ENCODE peak calls at places on chromosomes 2 and 18, in seven cellular contexts. Z is prostate gland, G is AG04450, B is A673, I is breast epithelium, R is fibroblast of the aortic adventitia, Y is spleen. O is an unnamed sample.

GRCh38 chr2:123777116-123777515 is 248.0 kb upstream of the CNTNAP5 start:
- DNase-seq in R (no peak), I (no peak), B (no peak), Z (no peak), Y (no peak), G (no peak), O (no peak)

GRCh38 chr2:25981596-25982272 is 563 bp downstream of the KIF3C start:
- DNase-seq in G (no peak), R (no peak), Z (no peak), I (no peak), Y (peak), B (no peak), O (no peak)

GRCh38 chr18:76502551-76502950 is 7.5 kb upstream of the ZNF516 start:
- DNase-seq in Y (no peak), B (no peak), G (no peak), Z (no peak), I (no peak), R (no peak), O (no peak)

GRCh38 chr2:50649626-50650397 is 382.1 kb downstream of the NRXN1 start:
- DNase-seq in G (peak), B (no peak), R (no peak), Z (peak), I (no peak), Y (no peak), O (no peak)

GRCh38 chr2:27916293-27917015 is 25.9 kb downstream of the BABAM2 start:
- DNase-seq in R (no peak), B (no peak), Y (no peak), G (no peak), I (no peak), Z (no peak), O (no peak)

GRCh38 chr2:67895171-67895941 is 167.4 kb downstream of the C1D start:
- DNase-seq in Z (no peak), R (no peak), B (no peak), Y (no peak), G (no peak), I (no peak), O (peak)

GRCh38 chr2:109348645-109349554 is 219.9 kb downstream of the SH3RF3 start:
- DNase-seq in Y (no peak), I (no peak), B (no peak), R (no peak), G (no peak), Z (no peak), O (no peak)

GRCh38 chr2:235955664-235956063 is 212.5 kb downstream of the GBX2 start:
- DNase-seq in Z (no peak), R (no peak), Y (no peak), G (no peak), B (no peak), I (no peak), O (no peak)

GRCh38 chr2:205754924-205755321 is 72.6 kb downstream of the NRP2 start:
- DNase-seq in Y (no peak), B (no peak), R (peak), I (no peak), G (no peak), Z (no peak), O (peak)

GRCh38 chr2:113078350-113078839 is 10.6 kb downstream of the IL1F10 start:
- DNase-seq in Y (no peak), R (peak), Z (peak), I (no peak), G (no peak), B (peak), O (peak)
- H3K4me3 ChIP-seq in Y (no peak), R (no peak), Z (no peak), I (no peak), G (no peak), B (no peak), O (no peak)

GRCh38 chr2:148578493-148578884 is 66.1 kb upstream of the EPC2 start:
- DNase-seq in I (no peak), B (no peak), R (no peak), Z (no peak), G (no peak), Y (no peak), O (no peak)

GRCh38 chr2:148586528-148587128 is 57.9 kb upstream of the EPC2 start:
- DNase-seq in R (no peak), Y (no peak), I (no peak), Z (no peak), B (no peak), G (no peak), O (no peak)

GRCh38 chr2:148577845-148578492 is 66.6 kb upstream of the EPC2 start:
- DNase-seq in R (no peak), B (no peak), Z (no peak), Y (no peak), I (no peak), G (no peak), O (no peak)

GRCh38 chr2:148582679-148583511 is 61.7 kb upstream of the EPC2 start:
- DNase-seq in Z (no peak), Y (no peak), G (no peak), I (no peak), R (peak), B (no peak), O (no peak)
- TF ChIP-seq CTCF in Z (no peak), Y (no peak), G (no peak), I (no peak), R (no peak), B (no peak), O (no peak)

GRCh38 chr2:9236867-9237266 is 30.3 kb downstream of the ASAP2 start:
- DNase-seq in B (no peak), R (no peak), Z (no peak), I (no peak), G (no peak), Y (no peak), O (no peak)
- H3K4me3 ChIP-seq in B (no peak), R (peak), Z (no peak), I (no peak), G (no peak), Y (no peak), O (no peak)

DNA sequence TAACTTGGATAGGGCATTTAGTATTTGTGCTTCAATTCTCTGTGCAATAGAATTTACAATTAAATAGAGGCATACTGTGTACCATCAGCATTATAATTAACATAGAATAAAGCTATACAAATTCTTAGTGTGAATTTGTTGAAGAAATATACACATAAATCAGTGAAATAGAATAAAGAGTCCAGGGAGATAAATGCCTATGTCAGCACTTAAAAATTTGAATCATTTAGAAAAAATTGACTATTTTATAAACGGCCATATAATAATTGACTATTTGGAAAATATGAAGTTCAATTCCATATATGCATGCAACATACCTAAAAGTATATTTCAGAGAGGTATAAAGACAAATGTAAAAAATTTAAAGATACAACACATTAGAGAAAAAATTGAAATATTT is 348.7 kb downstream of the NR4A2 start:
- DNase-seq in Z (no peak), R (no peak), G (no peak), I (no peak), B (no peak), Y (no peak), O (no peak)
- TF ChIP-seq CTCF in Z (no peak), R (no peak), G (no peak), I (no peak), B (no peak), Y (no peak), O (no peak)

DNA sequence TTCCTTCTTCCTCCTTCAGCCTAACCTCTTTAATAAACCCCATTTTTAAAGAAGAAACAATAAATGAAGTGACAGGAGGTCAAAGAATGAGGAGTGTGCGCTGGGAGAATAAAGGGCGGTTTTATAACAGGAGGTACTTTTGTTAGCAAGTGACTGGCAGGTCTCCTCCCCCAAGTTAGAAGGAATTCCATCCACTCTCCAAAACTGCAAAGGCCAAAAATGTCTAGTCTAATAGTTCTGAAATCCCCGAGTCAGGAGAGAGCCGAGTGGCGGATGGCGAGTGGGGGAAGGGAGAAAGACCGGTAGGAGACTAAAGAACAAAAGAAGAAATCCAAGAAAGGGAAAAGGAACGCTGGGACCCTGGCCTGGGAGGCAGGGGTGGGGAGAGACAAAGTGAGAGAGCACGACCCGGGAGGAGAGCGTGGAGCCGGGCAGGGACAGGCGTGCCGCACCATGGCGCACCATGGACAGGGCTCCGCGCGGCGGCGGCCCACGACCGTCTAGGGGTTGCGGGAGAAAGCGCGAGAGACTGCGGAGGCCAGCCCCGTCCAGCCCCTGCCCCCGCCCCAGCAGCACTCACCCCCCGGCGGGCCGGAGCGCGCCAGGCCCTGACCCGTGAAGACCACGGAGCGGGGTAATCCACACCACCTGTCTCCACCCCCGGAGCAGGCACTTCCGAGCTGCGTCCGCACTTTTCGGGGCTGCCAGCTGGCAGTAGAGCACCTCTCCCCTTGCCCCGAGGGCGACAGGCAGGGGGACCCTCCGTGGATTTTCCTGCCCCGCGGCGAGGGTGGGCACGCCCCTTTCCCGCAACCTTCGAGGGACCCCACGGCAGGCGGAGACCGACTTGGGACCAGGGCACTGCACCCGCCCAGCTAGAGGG is 1.6 kb downstream of the CDH2 start:
- DNase-seq in B (no peak), Z (no peak), R (peak), I (no peak), G (no peak), Y (peak), O (peak)
- H3K4me3 ChIP-seq in B (peak), Z (no peak), R (peak), I (peak), G (peak), Y (peak), O (peak)

O was measured in fibroblast of mammary gland.